ENCODE peak calls at places on chromosomes 1 and 21, in four cellular contexts. One of them, this sample, is unnamed.

GRCh38 chr1:194076646-194077045 is 890.2 kb upstream of the B3GALT2 start:
- DNase-seq in astrocyte of the spinal cord: peak
- DNase-seq in activated T-cell treated with anti-CD3 and anti-CD28 coated beads for 24 hours: no peak
- DNase-seq in breast epithelium: no peak
- DNase-seq in this sample: no peak

GRCh38 chr1:51070640-51071039 is 31.4 kb upstream of the C1orf185 start:
- DNase-seq in astrocyte of the spinal cord: peak
- DNase-seq in activated T-cell treated with anti-CD3 and anti-CD28 coated beads for 24 hours: no peak
- DNase-seq in breast epithelium: no peak
- DNase-seq in this sample: no peak

GRCh38 chr1:6922096-6922931 is 137.1 kb downstream of the CAMTA1 start:
- DNase-seq in astrocyte of the spinal cord: peak
- DNase-seq in activated T-cell treated with anti-CD3 and anti-CD28 coated beads for 24 hours: no peak
- DNase-seq in breast epithelium: no peak
- DNase-seq in this sample: peak

GRCh38 chr1:111346089-111346885 is 55.6 kb downstream of the CHIA start:
- DNase-seq in astrocyte of the spinal cord: peak
- DNase-seq in activated T-cell treated with anti-CD3 and anti-CD28 coated beads for 24 hours: peak
- DNase-seq in breast epithelium: peak
- DNase-seq in this sample: peak

GRCh38 chr21:44925027-44925755 is 4.5 kb upstream of the ITGB2 start:
- DNase-seq in astrocyte of the spinal cord: peak
- DNase-seq in activated T-cell treated with anti-CD3 and anti-CD28 coated beads for 24 hours: no peak
- DNase-seq in breast epithelium: no peak
- DNase-seq in this sample: no peak

GRCh38 chr1:56072310-56072709 is 507.1 kb downstream of the PLPP3 start:
- DNase-seq in astrocyte of the spinal cord: no peak
- DNase-seq in activated T-cell treated with anti-CD3 and anti-CD28 coated beads for 24 hours: no peak
- DNase-seq in breast epithelium: no peak
- DNase-seq in this sample: no peak

GRCh38 chr1:209530990-209531389 is 52.5 kb upstream of the CAMK1G start:
- DNase-seq in astrocyte of the spinal cord: no peak
- DNase-seq in activated T-cell treated with anti-CD3 and anti-CD28 coated beads for 24 hours: no peak
- DNase-seq in breast epithelium: no peak
- DNase-seq in this sample: no peak

GRCh38 chr1:163085041-163085903 is 16.1 kb downstream of the RGS4 start:
- DNase-seq in astrocyte of the spinal cord: no peak
- DNase-seq in activated T-cell treated with anti-CD3 and anti-CD28 coated beads for 24 hours: no peak
- DNase-seq in breast epithelium: no peak
- DNase-seq in this sample: no peak

GRCh38 chr21:31781737-31782136 is 49.8 kb upstream of the SCAF4 start:
- DNase-seq in astrocyte of the spinal cord: peak
- DNase-seq in activated T-cell treated with anti-CD3 and anti-CD28 coated beads for 24 hours: no peak
- DNase-seq in breast epithelium: no peak
- DNase-seq in this sample: no peak

GRCh38 chr1:37096523-37096922 is 62.2 kb upstream of the GRIK3 start:
- DNase-seq in astrocyte of the spinal cord: no peak
- DNase-seq in activated T-cell treated with anti-CD3 and anti-CD28 coated beads for 24 hours: no peak
- DNase-seq in breast epithelium: no peak
- DNase-seq in this sample: no peak

GRCh38 chr1:19433610-19433999 is 51.7 kb downstream of the CAPZB start:
- DNase-seq in astrocyte of the spinal cord: no peak
- DNase-seq in activated T-cell treated with anti-CD3 and anti-CD28 coated beads for 24 hours: no peak
- DNase-seq in breast epithelium: no peak
- DNase-seq in this sample: no peak

GRCh38 chr1:161258439-161259386 is at the start of gene PCP4L1:
- DNase-seq in astrocyte of the spinal cord: peak
- DNase-seq in activated T-cell treated with anti-CD3 and anti-CD28 coated beads for 24 hours: peak
- DNase-seq in breast epithelium: no peak
- DNase-seq in this sample: no peak

GRCh38 chr1:220043646-220044045 is 2.7 kb downstream of the EPRS1 start:
- DNase-seq in astrocyte of the spinal cord: no peak
- DNase-seq in activated T-cell treated with anti-CD3 and anti-CD28 coated beads for 24 hours: no peak
- DNase-seq in breast epithelium: no peak
- DNase-seq in this sample: no peak

GRCh38 chr1:20137055-20137454 is 2.1 kb upstream of the PLA2G2F start:
- DNase-seq in astrocyte of the spinal cord: no peak
- DNase-seq in activated T-cell treated with anti-CD3 and anti-CD28 coated beads for 24 hours: no peak
- DNase-seq in breast epithelium: no peak
- DNase-seq in this sample: no peak

GRCh38 chr1:192573499-192573898 is 2.1 kb upstream of the RGS1 start:
- DNase-seq in astrocyte of the spinal cord: peak
- DNase-seq in activated T-cell treated with anti-CD3 and anti-CD28 coated beads for 24 hours: no peak
- DNase-seq in breast epithelium: no peak
- DNase-seq in this sample: no peak

GRCh38 chr1:59952065-59952464 is 25.5 kb upstream of the CYP2J2 start:
- DNase-seq in astrocyte of the spinal cord: no peak
- DNase-seq in activated T-cell treated with anti-CD3 and anti-CD28 coated beads for 24 hours: no peak
- DNase-seq in breast epithelium: no peak
- DNase-seq in this sample: no peak

GRCh38 chr1:91742848-91743292 is 143.1 kb downstream of the TGFBR3 start:
- DNase-seq in astrocyte of the spinal cord: peak
- DNase-seq in activated T-cell treated with anti-CD3 and anti-CD28 coated beads for 24 hours: no peak
- DNase-seq in breast epithelium: no peak
- DNase-seq in this sample: peak

GRCh38 chr1:65109515-65109914 is 38.5 kb upstream of the AK4 start:
- DNase-seq in astrocyte of the spinal cord: no peak
- DNase-seq in activated T-cell treated with anti-CD3 and anti-CD28 coated beads for 24 hours: no peak
- DNase-seq in breast epithelium: no peak
- DNase-seq in this sample: no peak

GRCh38 chr1:227781314-227781930 is 34.1 kb upstream of the PRSS38 start:
- DNase-seq in astrocyte of the spinal cord: no peak
- DNase-seq in activated T-cell treated with anti-CD3 and anti-CD28 coated beads for 24 hours: no peak
- DNase-seq in breast epithelium: peak
- DNase-seq in this sample: no peak

GRCh38 chr1:35049116-35049515 is 17.4 kb upstream of the ZMYM6 start:
- DNase-seq in astrocyte of the spinal cord: peak
- DNase-seq in activated T-cell treated with anti-CD3 and anti-CD28 coated beads for 24 hours: no peak
- DNase-seq in breast epithelium: no peak
- DNase-seq in this sample: no peak

GRCh38 chr1:36628804-36629203 is 146.1 kb upstream of the CSF3R start:
- DNase-seq in astrocyte of the spinal cord: no peak
- DNase-seq in activated T-cell treated with anti-CD3 and anti-CD28 coated beads for 24 hours: no peak
- DNase-seq in breast epithelium: no peak
- DNase-seq in this sample: no peak

GRCh38 chr1:198272492-198272891 is 115.7 kb downstream of the NEK7 start:
- DNase-seq in astrocyte of the spinal cord: peak
- DNase-seq in activated T-cell treated with anti-CD3 and anti-CD28 coated beads for 24 hours: no peak
- DNase-seq in breast epithelium: no peak
- DNase-seq in this sample: no peak

GRCh38 chr21:45507523-45507875 is 34.7 kb downstream of the SLC19A1 start:
- DNase-seq in astrocyte of the spinal cord: no peak
- DNase-seq in activated T-cell treated with anti-CD3 and anti-CD28 coated beads for 24 hours: no peak
- DNase-seq in breast epithelium: no peak
- DNase-seq in this sample: no peak

GRCh38 chr1:24094554-24094953 is 17.4 kb downstream of the MYOM3 start:
- DNase-seq in astrocyte of the spinal cord: no peak
- DNase-seq in activated T-cell treated with anti-CD3 and anti-CD28 coated beads for 24 hours: no peak
- DNase-seq in breast epithelium: no peak
- DNase-seq in this sample: no peak

GRCh38 chr1:202029171-202029665 is 18.8 kb downstream of the ELF3 start:
- DNase-seq in astrocyte of the spinal cord: peak
- DNase-seq in activated T-cell treated with anti-CD3 and anti-CD28 coated beads for 24 hours: no peak
- DNase-seq in breast epithelium: no peak
- DNase-seq in this sample: no peak

GRCh38 chr1:11355594-11356467 is 82.8 kb downstream of the UBIAD1 start:
- DNase-seq in astrocyte of the spinal cord: no peak
- DNase-seq in activated T-cell treated with anti-CD3 and anti-CD28 coated beads for 24 hours: no peak
- DNase-seq in breast epithelium: no peak
- DNase-seq in this sample: no peak

GRCh38 chr1:206507395-206508129 is at the start of gene RASSF5:
- DNase-seq in astrocyte of the spinal cord: peak
- DNase-seq in activated T-cell treated with anti-CD3 and anti-CD28 coated beads for 24 hours: peak
- DNase-seq in breast epithelium: peak
- DNase-seq in this sample: peak

GRCh38 chr1:30875916-30876315 is 32.6 kb downstream of the SDC3 start:
- DNase-seq in astrocyte of the spinal cord: no peak
- DNase-seq in activated T-cell treated with anti-CD3 and anti-CD28 coated beads for 24 hours: no peak
- DNase-seq in breast epithelium: no peak
- DNase-seq in this sample: no peak

GRCh38 chr1:228337031-228337564 is 69.5 kb downstream of the TRIM11 start:
- DNase-seq in astrocyte of the spinal cord: no peak
- DNase-seq in activated T-cell treated with anti-CD3 and anti-CD28 coated beads for 24 hours: no peak
- DNase-seq in breast epithelium: peak
- DNase-seq in this sample: no peak

GRCh38 chr1:50080904-50081586 is 27.7 kb upstream of the ELAVL4 start:
- DNase-seq in astrocyte of the spinal cord: peak
- DNase-seq in activated T-cell treated with anti-CD3 and anti-CD28 coated beads for 24 hours: no peak
- DNase-seq in breast epithelium: no peak
- DNase-seq in this sample: no peak

GRCh38 chr1:243482237-243483022 is 226.6 kb downstream of the SDCCAG8 start:
- DNase-seq in astrocyte of the spinal cord: peak
- DNase-seq in activated T-cell treated with anti-CD3 and anti-CD28 coated beads for 24 hours: no peak
- DNase-seq in breast epithelium: no peak
- DNase-seq in this sample: no peak

GRCh38 chr21:41375875-41376274 is 14.0 kb downstream of the MX2 start:
- DNase-seq in astrocyte of the spinal cord: no peak
- DNase-seq in activated T-cell treated with anti-CD3 and anti-CD28 coated beads for 24 hours: no peak
- DNase-seq in breast epithelium: no peak
- DNase-seq in this sample: no peak

GRCh38 chr1:212792396-212792908 is 758 bp downstream of the TATDN3 start:
- DNase-seq in astrocyte of the spinal cord: no peak
- DNase-seq in activated T-cell treated with anti-CD3 and anti-CD28 coated beads for 24 hours: no peak
- DNase-seq in breast epithelium: no peak
- DNase-seq in this sample: no peak

GRCh38 chr1:235954306-235955283 is 87.9 kb upstream of the LYST start:
- DNase-seq in astrocyte of the spinal cord: no peak
- DNase-seq in activated T-cell treated with anti-CD3 and anti-CD28 coated beads for 24 hours: peak
- DNase-seq in breast epithelium: no peak
- DNase-seq in this sample: no peak